ENCODE peak calls at places on chromosomes 1 and 21, in nine cellular contexts. W is HAP-1; J is cortex of kidney; Y is stimulated activated naive CD4-positive, alpha-beta T cell treated with Interleukin-2 at 50 U/mL for 16 hours; V is Daoy; X is NCI-H524; E is neuronal stem cell; O is AG08396; D is PC-3. M is an unnamed sample.

GRCh38 chr1:55272994-55273393 is 57.8 kb upstream of the USP24 start:
- DNase-seq in W (no peak), J (no peak), Y (no peak), V (no peak), X (no peak), E (no peak), O (no peak), D (no peak), M (no peak)

GRCh38 chr21:42862774-42863503 is 16.4 kb downstream of the WDR4 start:
- DNase-seq in W (no peak), J (no peak), Y (no peak), V (no peak), X (no peak), E (no peak), O (no peak), D (peak; percentile 61), M (no peak)

GRCh38 chr1:201941420-201942128 is 4.8 kb downstream of the LMOD1 start:
- DNase-seq in W (peak; percentile 63), J (no peak), Y (no peak), V (no peak), X (peak; percentile 74), E (peak; percentile 90), O (no peak), D (no peak), M (no peak)

GRCh38 chr1:45205000-45205909 is 1.1 kb downstream of the ZSWIM5 start:
- DNase-seq in W (peak; percentile 77), J (peak; percentile 5), Y (peak; percentile 4), V (peak; percentile 67), X (peak; percentile 71), E (peak; percentile 62), O (peak; percentile 66), D (peak; percentile 25), M (no peak)

GRCh38 chr1:199723557-199723956 is 304.0 kb upstream of the NR5A2 start:
- DNase-seq in W (peak; percentile 17), J (no peak), Y (no peak), V (no peak), X (no peak), E (no peak), O (no peak), D (no peak), M (no peak)

GRCh38 chr1:176222196-176222595 is 15.1 kb upstream of the COP1 start:
- DNase-seq in W (no peak), J (no peak), Y (no peak), V (no peak), X (peak; percentile 66), E (no peak), O (no peak), D (peak; percentile 10), M (no peak)

GRCh38 chr1:32240140-32240951 is 6.7 kb upstream of the FAM167B start:
- DNase-seq in W (peak; percentile 92), J (no peak), Y (peak; percentile 34), V (peak; percentile 72), X (peak; percentile 68), E (peak; percentile 93), O (peak; percentile 78), D (peak; percentile 75), M (peak; percentile 73)

GRCh38 chr1:162094271-162094670 is 24.8 kb downstream of the NOS1AP start:
- DNase-seq in W (no peak), J (no peak), Y (no peak), V (no peak), X (no peak), E (no peak), O (no peak), D (peak; percentile 52), M (no peak)

GRCh38 chr21:30168086-30168485 is 1.5 kb upstream of the CLDN17 start:
- DNase-seq in W (no peak), J (no peak), Y (no peak), V (peak; percentile 28), X (no peak), E (no peak), O (no peak), D (peak; percentile 69), M (no peak)

GRCh38 chr1:198775606-198776005 is 136.8 kb downstream of the PTPRC start:
- DNase-seq in W (no peak), J (no peak), Y (no peak), V (peak; percentile 57), X (no peak), E (no peak), O (no peak), D (no peak), M (no peak)

GRCh38 chr1:20962576-20963258 is 175.6 kb upstream of the HP1BP3 start:
- DNase-seq in W (no peak), J (no peak), Y (no peak), V (no peak), X (no peak), E (no peak), O (no peak), D (no peak), M (no peak)

M was measured in T-cell.